ENCODE peak calls at places on chromosomes 4 and X, in five cellular contexts. F is heart left ventricle, N is GM12878, O is epithelial cell of esophagus, E is dorsolateral prefrontal cortex. C is an unnamed sample.

GRCh38 chr4:85571008-85571407 is 96.1 kb downstream of the ARHGAP24 start:
- DNase-seq in F (no peak), N (no peak), O (no peak), E (no peak), C (no peak)

GRCh38 chr4:29805245-29805644 is 914.9 kb upstream of the PCDH7 start:
- DNase-seq in F (no peak), N (no peak), O (no peak), E (no peak), C (no peak)

GRCh38 chr4:183532823-183533222 is 28.0 kb downstream of the ING2 start:
- DNase-seq in F (no peak), N (no peak), O (peak), E (no peak), C (no peak)

GRCh38 chrX:42739258-42739657 is 38.7 kb downstream of the PPP1R2C start:
- DNase-seq in F (no peak), N (no peak), O (no peak), E (no peak), C (no peak)

GRCh38 chr4:59570850-59571476 is 1629.2 kb upstream of the ADGRL3 start:
- DNase-seq in F (no peak), N (peak), O (no peak), E (no peak), C (no peak)

GRCh38 chrX:52031371-52031770 is 37.6 kb downstream of the MAGED4B start:
- DNase-seq in F (no peak), N (no peak), O (no peak), E (no peak), C (no peak)

GRCh38 chrX:119693996-119694451 is 1.1 kb upstream of the SEPTIN6 start:
- DNase-seq in F (peak), N (no peak), O (no peak), E (no peak), C (no peak)

GRCh38 chrX:134631404-134632346 is 26.6 kb downstream of the PLAC1 start:
- DNase-seq in F (no peak), N (no peak), O (no peak), E (no peak), C (no peak)

GRCh38 chr4:72302981-72303704 is 265.9 kb downstream of the ADAMTS3 start:
- DNase-seq in F (no peak), N (no peak), O (peak), E (no peak), C (no peak)

GRCh38 chrX:31397119-31397518 is 325.3 kb upstream of the FTHL17 start:
- DNase-seq in F (no peak), N (no peak), O (peak), E (no peak), C (no peak)

GRCh38 chr4:2924765-2925301 is 38.4 kb downstream of the NOP14 start:
- DNase-seq in F (peak), N (no peak), O (peak), E (no peak), C (no peak)

GRCh38 chr4:163330828-163331628 is 1.4 kb downstream of the NPY1R start:
- DNase-seq in F (no peak), N (no peak), O (peak), E (no peak), C (no peak)

GRCh38 chr4:33930497-33930896 is 2313.8 kb downstream of the ARAP2 start:
- DNase-seq in F (no peak), N (no peak), O (no peak), E (no peak), C (no peak)

GRCh38 chr4:30839583-30840520 is 119.7 kb downstream of the PCDH7 start:
- DNase-seq in F (no peak), N (no peak), O (peak), E (no peak), C (no peak)

GRCh38 chr4:106063009-106063408 is 167.7 kb downstream of the NPNT start:
- DNase-seq in F (no peak), N (no peak), O (no peak), E (no peak), C (no peak)

GRCh38 chr4:145530189-145530588 is 48.5 kb downstream of the SMAD1 start:
- DNase-seq in F (no peak), N (no peak), O (no peak), E (no peak), C (no peak)

GRCh38 chrX:129791961-129792570 is 12.3 kb downstream of the SASH3 start:
- DNase-seq in F (no peak), N (no peak), O (no peak), E (no peak), C (no peak)

GRCh38 chr4:133146574-133147198 is 2.4 kb upstream of the PCDH10 start:
- DNase-seq in F (no peak), N (no peak), O (peak), E (peak), C (no peak)

GRCh38 chr4:145843651-145844050 is 95.0 kb downstream of the ZNF827 start:
- DNase-seq in F (no peak), N (no peak), O (no peak), E (no peak), C (no peak)

GRCh38 chr4:145440292-145441007 is 41.2 kb upstream of the SMAD1 start:
- DNase-seq in F (no peak), N (no peak), O (no peak), E (no peak), C (no peak)

GRCh38 chr4:121421594-121421993 is 40.8 kb upstream of the QRFPR start:
- DNase-seq in F (no peak), N (no peak), O (peak), E (no peak), C (no peak)

GRCh38 chrX:69565247-69565815 is 50.6 kb upstream of the EDA start:
- DNase-seq in F (no peak), N (no peak), O (peak), E (no peak), C (no peak)

GRCh38 chr4:73092868-73093267 is 23.4 kb upstream of the COX18 start:
- DNase-seq in F (no peak), N (no peak), O (no peak), E (no peak), C (no peak)

GRCh38 chr4:163385466-163385865 is 41.8 kb downstream of the NPY5R start:
- DNase-seq in F (no peak), N (no peak), O (peak), E (no peak), C (no peak)

GRCh38 chr4:20192754-20193521 is 58.8 kb upstream of the SLIT2 start:
- DNase-seq in F (no peak), N (no peak), O (peak), E (no peak), C (no peak)

GRCh38 chr4:154049457-154050181 is 260.7 kb upstream of the SFRP2 start:
- DNase-seq in F (no peak), N (no peak), O (peak), E (no peak), C (no peak)

GRCh38 chrX:135707880-135708279 is 5.6 kb upstream of the CT45A1 start:
- DNase-seq in F (no peak), N (no peak), O (no peak), E (no peak), C (no peak)

GRCh38 chr4:48342559-48342878 is 1.2 kb downstream of the SLAIN2 start:
- DNase-seq in F (no peak), N (no peak), O (no peak), E (no peak), C (no peak)

DNA sequence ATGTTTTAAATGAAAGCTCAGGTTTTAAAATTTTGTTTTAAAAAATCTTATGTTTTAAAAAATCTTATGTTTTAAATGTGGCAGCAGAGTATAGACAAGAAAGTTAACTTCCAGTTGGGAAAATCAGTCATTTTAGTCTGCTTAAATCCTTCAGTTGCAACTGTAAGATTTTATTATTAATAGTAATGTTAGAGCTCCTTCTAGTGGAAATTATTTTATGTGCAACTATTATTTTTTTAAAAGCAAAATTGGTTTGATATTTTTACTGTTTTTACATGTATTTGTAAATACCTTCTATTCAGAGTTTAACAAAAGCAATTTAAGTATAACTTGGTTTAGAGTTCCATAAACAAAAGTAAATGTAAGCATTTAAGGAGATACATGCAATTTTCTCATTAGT is 8.5 kb upstream of the NUDT6 start:
- DNase-seq in F (no peak), N (no peak), O (peak), E (no peak), C (no peak)
- TF ChIP-seq CTCF in F (peak), N (peak), O (peak), E (peak), C (peak)

GRCh38 chr4:138681000-138681604 is 334.5 kb upstream of the NOCT start:
- DNase-seq in F (peak), N (peak), O (peak), E (peak), C (peak)
- H3K4me3 ChIP-seq in F (no peak), N (no peak), O (no peak), E (no peak), C (no peak)

GRCh38 chrX:10726647-10727046 is 106.3 kb upstream of the MID1 start:
- DNase-seq in F (no peak), N (no peak), O (no peak), E (no peak), C (no peak)

GRCh38 chrX:10722804-10723364 is 102.5 kb upstream of the MID1 start:
- DNase-seq in F (no peak), N (no peak), O (peak), E (peak), C (peak)

GRCh38 chrX:10729000-10729399 is 108.6 kb upstream of the MID1 start:
- DNase-seq in F (no peak), N (no peak), O (no peak), E (no peak), C (no peak)

GRCh38 chrX:10725071-10725470 is 104.7 kb upstream of the MID1 start:
- DNase-seq in F (no peak), N (no peak), O (no peak), E (no peak), C (no peak)
- TF ChIP-seq CTCF in F (no peak), N (peak), O (peak), E (peak), C (peak)

GRCh38 chrX:121132675-121133074 is 85.3 kb downstream of the GLUD2 start:
- DNase-seq in F (no peak), N (no peak), O (no peak), E (no peak), C (no peak)
- H3K4me3 ChIP-seq in F (no peak), N (no peak), O (no peak), E (no peak), C (no peak)

GRCh38 chr4:186019264-186019663 is 49.7 kb upstream of the TLR3 start:
- DNase-seq in F (no peak), N (no peak), O (no peak), E (no peak), C (no peak)

GRCh38 chr4:186020793-186021407 is 48.1 kb upstream of the TLR3 start:
- DNase-seq in F (no peak), N (no peak), O (no peak), E (peak), C (no peak)

GRCh38 chr4:186020106-186020792 is 48.7 kb upstream of the TLR3 start:
- DNase-seq in F (no peak), N (no peak), O (no peak), E (no peak), C (no peak)

GRCh38 chr4:186023975-186024374 is 45.0 kb upstream of the TLR3 start:
- DNase-seq in F (no peak), N (no peak), O (no peak), E (no peak), C (no peak)

DNA sequence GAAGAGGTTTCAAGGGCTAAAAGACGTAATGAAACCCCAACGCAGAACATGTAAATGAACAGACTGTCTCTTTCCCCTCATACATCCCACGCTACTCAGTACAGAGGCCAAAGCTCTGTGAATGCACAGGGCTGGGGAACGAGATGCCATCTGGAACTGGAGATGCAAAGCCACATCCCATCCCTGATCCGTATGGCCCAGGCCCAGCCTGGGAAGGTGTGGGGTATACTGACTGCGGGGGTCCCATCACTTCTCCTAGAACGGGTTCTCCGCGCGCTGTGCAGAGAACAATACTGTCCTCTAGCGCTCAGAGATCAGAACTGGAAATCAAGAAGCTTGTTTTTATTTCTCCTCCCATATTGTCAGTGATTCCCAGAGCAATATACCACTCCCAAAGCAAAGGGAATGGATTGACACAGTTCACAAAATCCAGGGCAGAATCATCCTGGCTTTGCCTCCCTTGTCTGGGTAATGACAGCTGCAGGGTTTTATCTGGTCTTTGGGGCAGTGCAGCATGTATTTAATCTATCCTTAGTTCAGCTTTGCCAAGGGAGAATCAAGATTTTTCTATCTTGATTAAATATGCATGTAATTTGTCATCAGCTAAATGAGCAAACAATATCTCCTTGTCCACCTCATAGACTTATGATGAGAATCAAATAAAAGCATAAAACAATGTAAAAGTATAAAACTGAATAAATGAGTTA is 47.3 kb upstream of the TLR3 start:
- DNase-seq in F (no peak), N (no peak), O (peak), E (peak), C (no peak)
- TF ChIP-seq CTCF in F (peak), N (peak), O (peak), E (peak), C (peak)

DNA sequence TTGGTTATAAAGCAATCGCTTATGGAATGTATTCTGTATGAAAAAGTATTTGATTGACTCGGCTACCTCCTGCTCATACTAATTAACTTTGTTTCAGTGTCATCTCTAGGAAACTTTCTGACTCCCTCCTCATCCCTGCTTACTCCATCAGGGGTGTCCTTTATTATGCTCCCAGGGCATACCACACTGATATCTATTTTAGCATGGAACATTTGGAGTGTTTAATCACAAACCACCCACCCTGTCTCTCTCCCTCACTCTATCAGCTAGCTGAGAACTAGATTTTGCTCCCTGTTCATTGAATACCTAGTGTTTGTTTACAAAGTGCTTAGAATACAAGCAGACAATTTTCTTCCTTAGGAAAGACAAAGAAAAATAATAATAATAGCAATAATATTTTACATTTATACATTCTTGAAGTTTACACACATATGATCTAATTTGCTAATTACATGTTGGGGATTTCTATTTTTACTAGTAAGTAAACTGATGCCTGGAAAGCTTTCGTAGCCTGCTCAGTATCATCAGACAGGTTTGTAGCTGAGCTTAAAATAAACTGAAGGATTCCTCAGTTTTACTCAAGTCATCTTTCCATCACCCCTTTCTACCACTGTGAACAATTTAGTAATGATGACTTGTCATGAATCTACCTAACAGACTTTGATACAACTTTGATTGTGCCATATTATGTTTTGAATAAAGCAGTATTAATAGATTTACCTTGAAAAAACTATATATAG is 811.4 kb upstream of the HS3ST1 start:
- DNase-seq in F (no peak), N (no peak), O (no peak), E (no peak), C (no peak)
- H3K4me3 ChIP-seq in F (no peak), N (no peak), O (no peak), E (no peak), C (no peak)

GRCh38 chrX:100596601-100597000 is 11.9 kb downstream of the TNMD start:
- DNase-seq in F (no peak), N (no peak), O (no peak), E (no peak), C (no peak)

GRCh38 chrX:100587846-100588245 is 3.1 kb downstream of the TNMD start:
- DNase-seq in F (no peak), N (no peak), O (no peak), E (no peak), C (no peak)

GRCh38 chrX:100593142-100593541 is 8.4 kb downstream of the TNMD start:
- DNase-seq in F (no peak), N (no peak), O (no peak), E (no peak), C (no peak)

GRCh38 chrX:100591256-100592051 is 6.7 kb downstream of the TNMD start:
- DNase-seq in F (no peak), N (no peak), O (no peak), E (no peak), C (no peak)
- TF ChIP-seq CTCF in F (no peak), N (no peak), O (no peak), E (no peak), C (no peak)

GRCh38 chr4:138188406-138189084 is 53.6 kb downstream of the SLC7A11 start:
- DNase-seq in F (no peak), N (no peak), O (peak), E (no peak), C (no peak)
- H3K4me3 ChIP-seq in F (no peak), N (no peak), O (no peak), E (no peak), C (no peak)

DNA sequence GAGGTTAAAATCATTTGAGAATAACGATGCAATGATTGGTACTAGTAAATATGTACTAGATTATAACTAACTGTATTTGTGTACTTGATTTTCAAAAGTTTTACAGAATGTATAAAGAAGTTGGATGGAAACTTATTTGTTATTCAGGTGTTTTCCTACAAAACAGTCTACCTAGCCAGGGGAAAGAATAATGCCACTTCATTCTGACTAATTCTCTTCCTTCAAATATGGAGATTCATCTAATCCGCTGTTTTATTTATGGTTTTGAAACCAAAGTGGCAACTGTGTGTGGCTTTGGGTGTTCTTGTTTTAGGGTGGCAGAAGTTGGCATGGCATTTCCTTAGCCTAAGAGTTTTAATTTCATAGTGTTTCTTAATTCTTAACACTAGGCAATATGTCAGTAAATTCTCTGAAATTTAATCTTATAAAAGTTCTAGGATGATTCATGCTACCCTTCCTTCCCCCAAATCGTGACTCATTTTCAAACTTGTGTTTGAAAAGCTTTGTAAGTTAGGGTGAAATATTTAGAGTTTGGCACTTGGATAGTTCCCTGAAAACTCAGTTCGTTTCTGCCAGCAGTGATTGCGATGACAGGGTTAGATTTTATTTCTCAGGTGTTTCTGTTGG is 62.6 kb downstream of the DCLK2 start:
- DNase-seq in F (no peak), N (no peak), O (peak), E (no peak), C (no peak)
- TF ChIP-seq CTCF in F (no peak), N (no peak), O (no peak), E (no peak), C (no peak)

GRCh38 chr4:91630054-91630453 is 673.7 kb upstream of the GRID2 start:
- DNase-seq in F (no peak), N (no peak), O (no peak), E (no peak), C (no peak)
- H3K4me3 ChIP-seq in F (no peak), N (no peak), O (no peak), E (no peak), C (no peak)